ENCODE peak calls at places on chromosomes 3 and 15, in four cellular contexts. N, M, G and O are unnamed samples.

GRCh38 chr3:62159693-62160092 is 213.7 kb downstream of the FEZF2 start:
- DNase-seq in N (no peak), M (no peak), G (peak; percentile 25), O (no peak)

GRCh38 chr15:38564557-38565286 is at the start of gene RASGRP1:
- DNase-seq in N (peak; percentile 83), M (peak; percentile 46), G (peak; percentile 81), O (peak; percentile 86)

GRCh38 chr3:62817678-62818077 is 57.5 kb downstream of the CADPS start:
- DNase-seq in N (no peak), M (no peak), G (no peak), O (no peak)

GRCh38 chr3:13414040-13414729 is 5.9 kb downstream of the NUP210 start:
- DNase-seq in N (no peak), M (no peak), G (peak; percentile 77), O (no peak)

GRCh38 chr3:170585008-170585936 is 603 bp downstream of the SLC7A14 start:
- DNase-seq in N (peak; percentile 37), M (no peak), G (no peak), O (no peak)

GRCh38 chr3:184716652-184717607 is 5.1 kb upstream of the MAGEF1 start:
- DNase-seq in N (peak; percentile 57), M (no peak), G (no peak), O (no peak)

GRCh38 chr3:61794961-61795360 is 233.6 kb downstream of the PTPRG start:
- DNase-seq in N (no peak), M (no peak), G (no peak), O (no peak)

GRCh38 chr3:37765591-37766219 is 96.0 kb upstream of the CTDSPL start:
- DNase-seq in N (peak; percentile 68), M (no peak), G (no peak), O (peak; percentile 57)

GRCh38 chr3:17204049-17204650 is 319.4 kb downstream of the PLCL2 start:
- DNase-seq in N (no peak), M (no peak), G (no peak), O (no peak)

GRCh38 chr3:194532591-194532990 is 45.8 kb upstream of the ATP13A3 start:
- DNase-seq in N (no peak), M (no peak), G (no peak), O (no peak)

GRCh38 chr3:57397175-57398026 is 104.9 kb upstream of the ASB14 start:
- DNase-seq in N (peak; percentile 44), M (peak; percentile 65), G (peak; percentile 54), O (peak; percentile 78)

GRCh38 chr15:72203507-72203837 is 5.9 kb upstream of the GRAMD2A start:
- DNase-seq in N (no peak), M (peak; percentile 45), G (no peak), O (no peak)

GRCh38 chr3:58537412-58538301 is 667 bp upstream of the ACOX2 start:
- DNase-seq in N (no peak), M (no peak), G (no peak), O (no peak)

GRCh38 chr3:58536501-58537411 is at the start of gene ACOX2:
- DNase-seq in N (peak; percentile 84), M (no peak), G (peak; percentile 42), O (no peak)

GRCh38 chr3:58539636-58540035 is 2.6 kb upstream of the ACOX2 start:
- DNase-seq in N (no peak), M (no peak), G (no peak), O (no peak)

GRCh38 chr3:58544546-58544945 is 7.6 kb upstream of the ACOX2 start:
- DNase-seq in N (no peak), M (no peak), G (no peak), O (no peak)

GRCh38 chr3:58540176-58540863 is 3.3 kb upstream of the ACOX2 start:
- DNase-seq in N (no peak), M (no peak), G (no peak), O (no peak)
- H3K4me3 ChIP-seq in N (no peak overlapping the region), M (no peak overlapping the region), G (no peak overlapping the region), O (no peak overlapping the region)

GRCh38 chr15:64695571-64695992 is 79.8 kb downstream of the RBPMS2 start:
- DNase-seq in N (no peak), M (no peak), G (peak; percentile 26), O (no peak)

GRCh38 chr15:64690578-64691296 is 84.7 kb downstream of the RBPMS2 start:
- DNase-seq in N (no peak), M (no peak), G (no peak), O (no peak)

GRCh38 chr15:64694816-64695215 is 80.6 kb downstream of the RBPMS2 start:
- DNase-seq in N (no peak), M (no peak), G (no peak), O (no peak)

GRCh38 chr15:64692166-64692565 is 83.2 kb downstream of the RBPMS2 start:
- DNase-seq in N (no peak), M (no peak), G (no peak), O (no peak)

DNA sequence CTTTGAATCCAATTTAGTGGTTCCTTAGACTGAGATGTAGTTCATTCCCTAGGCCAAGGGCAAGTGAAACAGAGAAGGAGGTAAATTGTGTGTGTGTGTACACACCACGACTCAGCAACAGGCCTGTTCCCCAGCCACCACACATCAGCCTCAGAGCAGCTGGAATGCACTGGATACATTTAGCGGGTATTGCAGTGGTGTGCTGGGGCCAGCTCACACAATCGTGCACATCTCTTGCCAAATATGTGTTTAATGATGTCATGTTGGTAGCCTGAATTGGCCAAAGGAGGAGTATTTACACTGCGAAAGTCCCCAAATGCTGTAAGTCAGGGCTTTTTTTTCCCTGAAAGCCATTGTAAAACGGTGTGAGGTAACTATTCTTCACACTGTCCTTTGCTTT is 82.3 kb downstream of the RBPMS2 start:
- DNase-seq in N (no peak), M (peak; percentile 57), G (peak; percentile 43), O (peak; percentile 38)
- H3K4me1 ChIP-seq in N (peaks cover 45% of the 10 kb centered on the region), M (peaks cover 24% of the 10 kb centered on the region), G (peaks cover 73% of the 10 kb centered on the region), O (no peaks in the 10 kb centered on the region)

GRCh38 chr3:112503304-112503972 is 4.2 kb upstream of the BTLA start:
- DNase-seq in N (no peak), M (no peak), G (no peak), O (no peak)

GRCh38 chr3:112505907-112506306 is 6.6 kb upstream of the BTLA start:
- DNase-seq in N (no peak), M (no peak), G (no peak), O (no peak)

GRCh38 chr3:112508261-112508660 is 9.0 kb upstream of the BTLA start:
- DNase-seq in N (no peak), M (no peak), G (no peak), O (no peak)

GRCh38 chr3:112500621-112501020 is 1.3 kb upstream of the BTLA start:
- DNase-seq in N (no peak), M (no peak), G (no peak), O (no peak)

DNA sequence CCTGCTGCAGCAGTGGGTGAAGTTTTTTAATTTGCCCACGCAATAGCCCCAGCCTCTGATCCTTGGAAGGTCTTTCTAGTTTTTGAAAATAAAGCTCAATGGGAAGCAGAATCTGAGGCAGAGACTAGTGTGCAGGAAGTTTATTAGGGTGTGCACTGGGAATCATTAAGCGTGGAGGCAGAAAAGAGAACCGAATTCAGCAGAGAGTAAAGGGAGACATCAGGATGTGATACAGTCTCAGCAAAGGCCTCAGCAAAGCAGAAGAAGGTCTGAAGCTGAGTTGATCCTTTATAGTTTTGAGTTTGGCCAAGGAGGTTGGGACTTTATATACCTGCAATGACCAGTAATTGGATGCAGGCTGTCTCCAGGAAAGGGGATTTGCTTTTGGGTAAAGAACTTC is 4.9 kb upstream of the BTLA start:
- DNase-seq in N (no peak), M (no peak), G (no peak), O (no peak)
- H3K4me3 ChIP-seq in N (no peak overlapping the region), M (no peak overlapping the region), G (no peak overlapping the region), O (no peak overlapping the region)

DNA sequence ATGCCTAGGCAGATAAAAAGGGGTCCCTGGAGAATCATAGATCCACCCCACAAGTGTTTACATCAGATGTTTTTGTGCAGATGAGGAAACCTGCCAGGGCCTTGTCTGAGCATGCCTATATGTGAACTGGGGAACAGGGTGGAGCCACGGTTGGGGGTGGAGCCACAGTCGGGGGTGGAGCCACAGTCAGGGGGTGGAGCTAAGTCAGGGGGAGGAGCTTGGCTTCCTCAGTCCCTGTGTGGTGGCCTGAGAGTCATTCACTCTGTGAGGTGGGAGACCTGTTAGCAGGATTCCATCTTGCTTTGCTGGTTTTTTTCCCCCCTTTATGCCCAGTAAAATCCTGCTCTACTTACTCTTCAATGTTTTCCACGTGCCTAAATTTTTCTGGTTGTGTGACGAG is 57.8 kb upstream of the TGFBR2 start:
- DNase-seq in N (no peak), M (peak; percentile 34), G (no peak), O (peak; percentile 28)
- H3K4me1 ChIP-seq in N (no peaks in the 10 kb centered on the region), M (peaks cover 31% of the 10 kb centered on the region), G (peaks cover 8% of the 10 kb centered on the region), O (peaks cover 11% of the 10 kb centered on the region)